ENCODE peak calls at places on chromosomes 13 and 19, in four cellular contexts. V is K562, W is HL-60, L is GM12878. I is an unnamed sample.
A peak's percentile ranks its signal among the peaks of the same experiment; 100 is the strongest.

GRCh38 chr13:21256351-21256761 is 79.9 kb downstream of the MRPL57 start:
- DNase-seq in V (no peak), W (no peak), L (no peak), I (no peak)

GRCh38 chr13:50244913-50245574 is 229.8 kb downstream of the KCNRG start:
- DNase-seq in V (peak; percentile 32), W (no peak), L (peak; percentile 65), I (no peak)

GRCh38 chr13:25169356-25169755 is 2.7 kb downstream of the AMER2 start:
- DNase-seq in V (no peak), W (no peak), L (no peak), I (no peak)

GRCh38 chr13:104976964-104977363 is 1558.5 kb downstream of the EFNB2 start:
- DNase-seq in V (no peak), W (peak; percentile 39), L (no peak), I (no peak)

GRCh38 chr13:107906131-107906530 is 309.2 kb downstream of the LIG4 start:
- DNase-seq in V (no peak), W (no peak), L (no peak), I (no peak)

GRCh38 chr13:74132768-74133656 is 1.2 kb downstream of the KLF12 start:
- DNase-seq in V (no peak), W (no peak), L (no peak), I (no peak)

GRCh38 chr13:108044929-108045328 is 170.4 kb downstream of the LIG4 start:
- DNase-seq in V (no peak), W (no peak), L (no peak), I (no peak)

GRCh38 chr19:17194608-17195007 is 20.5 kb upstream of the USE1 start:
- DNase-seq in V (no peak), W (no peak), L (no peak), I (no peak)

GRCh38 chr19:49881672-49882394 is 4.3 kb downstream of the TBC1D17 start:
- DNase-seq in V (peak; percentile 78), W (no peak), L (no peak), I (no peak)

GRCh38 chr13:61486496-61486895 is 70.8 kb upstream of the PCDH20 start:
- DNase-seq in V (no peak), W (no peak), L (no peak), I (no peak)

GRCh38 chr13:60398949-60399589 is 2.0 kb downstream of the TDRD3 start:
- DNase-seq in V (peak; percentile 6), W (no peak), L (no peak), I (no peak)

GRCh38 chr13:42984691-42985090 is 7.3 kb downstream of the EPSTI1 start:
- DNase-seq in V (no peak), W (no peak), L (no peak), I (no peak)

GRCh38 chr13:78160793-78161192 is 242.2 kb upstream of the EDNRB start:
- DNase-seq in V (no peak), W (peak; percentile 88), L (no peak), I (no peak)

GRCh38 chr13:67075239-67075638 is 154.9 kb downstream of the PCDH9 start:
- DNase-seq in V (no peak), W (no peak), L (no peak), I (no peak)

GRCh38 chr19:11339254-11340098 is at the start of gene RAB3D:
- DNase-seq in V (peak; percentile 98), W (peak; percentile 94), L (peak; percentile 50), I (peak; percentile 96)

GRCh38 chr19:42122691-42123607 is 9.3 kb downstream of the POU2F2 start:
- DNase-seq in V (no peak), W (no peak), L (peak; percentile 68), I (no peak)

GRCh38 chr19:1270168-1270853 is 1.2 kb downstream of the CIRBP start:
- DNase-seq in V (no peak), W (peak; percentile 74), L (no peak), I (no peak)

GRCh38 chr13:20121154-20121515 is 39.7 kb downstream of the GJA3 start:
- DNase-seq in V (no peak), W (peak; percentile 93), L (no peak), I (no peak)

GRCh38 chr13:40408602-40409001 is 257.8 kb downstream of the FOXO1 start:
- DNase-seq in V (no peak), W (no peak), L (no peak), I (no peak)

GRCh38 chr19:38816131-38816750 is 3.5 kb upstream of the LGALS4 start:
- DNase-seq in V (no peak), W (no peak), L (no peak), I (no peak)

GRCh38 chr13:100954430-100955361 is 280.1 kb upstream of the TMTC4 start:
- DNase-seq in V (no peak), W (no peak), L (no peak), I (no peak)

GRCh38 chr13:60696602-60697001 is 299.6 kb downstream of the TDRD3 start:
- DNase-seq in V (no peak), W (no peak), L (no peak), I (no peak)

GRCh38 chr13:33352520-33352919 is 67.0 kb upstream of the STARD13 start:
- DNase-seq in V (no peak), W (no peak), L (no peak), I (no peak)

GRCh38 chr19:16645140-16645539 is 14.8 kb downstream of the SMIM7 start:
- DNase-seq in V (no peak), W (no peak), L (no peak), I (no peak)

GRCh38 chr13:57264965-57265364 is 98.0 kb downstream of the PRR20E start:
- DNase-seq in V (no peak), W (no peak), L (no peak), I (no peak)

GRCh38 chr19:49338691-49339363 is 3.6 kb downstream of the CD37 start:
- DNase-seq in V (peak; percentile 98), W (no peak), L (no peak), I (no peak)

GRCh38 chr19:49362048-49362925 is at the start of gene TEAD2:
- DNase-seq in V (peak; percentile 80), W (no peak), L (no peak), I (no peak)

GRCh38 chr13:32225494-32225931 is 89.7 kb downstream of the ZAR1L start:
- DNase-seq in V (no peak), W (no peak), L (no peak), I (no peak)

GRCh38 chr19:46489445-46490272 is 6.0 kb downstream of the PNMA8B start:
- DNase-seq in V (peak; percentile 57), W (no peak), L (no peak), I (no peak)

GRCh38 chr19:41457241-41457640 is 14.3 kb downstream of the ERICH4 start:
- DNase-seq in V (no peak), W (no peak), L (peak; percentile 53), I (no peak)

GRCh38 chr19:5567360-5567970 is at the start of gene TINCR:
- DNase-seq in V (no peak), W (no peak), L (no peak), I (no peak)

DNA sequence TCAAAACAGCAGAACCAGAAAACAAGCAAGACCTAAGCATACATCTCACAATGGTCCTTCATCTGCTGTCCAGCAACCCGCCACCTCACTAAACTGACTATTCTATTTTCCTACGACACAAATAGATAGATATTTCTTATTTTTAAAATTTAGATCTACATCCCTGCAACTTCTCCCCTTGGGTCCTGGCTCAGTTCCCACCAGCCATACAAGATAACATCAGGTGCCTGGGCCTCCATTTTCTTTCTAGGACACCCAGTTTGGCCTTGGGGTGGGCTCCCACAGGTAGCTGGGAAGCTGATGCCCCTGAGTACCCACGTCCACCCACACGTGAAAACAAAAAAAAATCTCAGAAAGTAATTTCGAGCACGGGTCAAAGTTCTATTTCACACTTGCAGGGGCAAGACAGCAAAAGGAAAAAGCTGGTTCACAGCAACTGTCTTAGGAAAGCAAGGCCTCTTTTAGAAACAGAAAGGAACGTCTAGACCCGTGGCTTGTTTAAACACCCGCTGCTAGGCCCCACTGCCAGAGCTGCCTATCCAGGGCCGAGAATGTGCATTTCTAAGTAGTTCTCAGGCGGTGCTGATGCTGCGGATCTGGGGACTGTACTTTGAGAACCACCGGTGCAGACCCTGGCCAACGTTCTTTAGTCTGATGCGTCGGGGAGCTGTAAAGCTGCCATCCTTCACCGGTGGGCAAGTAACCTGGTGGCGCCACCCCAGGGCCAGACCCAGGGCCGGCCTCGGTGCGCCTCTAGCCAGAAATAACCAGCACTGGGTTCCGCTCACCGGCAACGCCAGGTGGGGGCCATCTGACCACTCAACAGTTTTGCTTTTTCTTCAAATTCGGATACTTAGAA is 47.3 kb downstream of the TGDS start:
- DNase-seq in V (no peak), W (peak; percentile 44), L (peak; percentile 8), I (no peak)
- TF ChIP-seq SPI1 in V (no peak), W (no peak), L (no peak), I (no peak)

GRCh38 chr13:113410472-113411201 is 42.7 kb downstream of the ADPRHL1 start:
- DNase-seq in V (no peak), W (no peak), L (no peak), I (no peak)
- TF ChIP-seq SPI1 in V (no peak), W (no peak), L (no peak), I (no peak)

GRCh38 chr13:99237981-99238662 is 20.1 kb downstream of the GPR18 start:
- DNase-seq in V (no peak), W (no peak), L (no peak), I (no peak)
- TF ChIP-seq SPI1 in V (no peak), W (no peak), L (no peak), I (peak; percentile 25)

DNA sequence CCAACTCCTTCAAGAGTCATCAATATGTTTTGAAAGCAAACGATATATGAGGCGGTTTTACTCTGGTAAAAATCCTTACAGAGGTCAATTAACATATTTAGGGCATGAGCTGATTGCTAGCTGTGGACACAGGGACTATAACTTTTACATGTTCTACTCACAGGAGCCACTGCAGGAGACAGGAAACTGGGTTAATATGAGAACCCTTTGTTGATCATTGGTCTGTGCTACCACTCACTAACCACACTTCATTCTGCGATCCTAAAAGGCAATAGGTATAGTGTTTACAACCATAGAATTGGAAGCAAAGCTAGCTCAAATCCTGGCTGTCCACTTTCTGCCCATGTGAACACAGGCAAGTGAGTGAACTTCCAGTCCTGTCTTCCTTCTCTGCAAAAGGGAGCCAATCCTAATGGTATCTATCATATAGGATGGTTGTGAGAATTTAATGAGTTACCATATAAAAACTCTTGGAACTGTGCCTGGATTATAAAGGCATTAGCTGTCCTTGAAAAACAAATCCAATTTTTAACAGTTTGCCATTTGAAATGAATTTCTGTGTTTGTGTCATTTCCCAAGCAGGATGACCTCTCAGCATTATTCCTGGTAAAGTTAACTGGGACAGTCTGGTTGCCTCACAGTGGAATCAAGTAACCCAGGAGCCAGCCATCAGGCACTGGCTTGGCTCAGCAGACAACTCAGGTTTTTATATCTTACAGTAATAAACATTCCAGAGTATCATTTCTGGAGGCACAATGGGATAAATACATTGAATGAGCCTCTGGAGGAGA is 29.9 kb upstream of the RAP2A start:
- DNase-seq in V (no peak), W (no peak), L (no peak), I (no peak)
- TF ChIP-seq SPI1 in V (no peak), W (no peak), L (no peak), I (no peak)

GRCh38 chr13:110637747-110638146 is 22.4 kb downstream of the NAXD start:
- DNase-seq in V (no peak), W (no peak), L (no peak), I (no peak)
- TF ChIP-seq SPI1 in V (no peak), W (no peak), L (no peak), I (no peak)

I was measured in GM12891.